ENCODE peak calls at places on chromosome 3, in four cellular contexts. L, T, B and X are unnamed samples.

GRCh38 chr3:190892328-190893011 is 30.0 kb upstream of the GMNC start:
- DNase-seq in B (no peak), T (no peak), L (no peak), X (no peak)

GRCh38 chr3:101124125-101124524 is 130.9 kb upstream of the ABI3BP start:
- DNase-seq in T (no peak), B (no peak), L (no peak), X (no peak)

GRCh38 chr3:155093261-155093660 is 13.1 kb downstream of the MME start:
- DNase-seq in B (no peak), T (no peak), L (no peak), X (no peak)

GRCh38 chr3:481680-482079 is 285.1 kb downstream of the CHL1 start:
- DNase-seq in T (no peak), L (no peak), B (no peak), X (no peak)

GRCh38 chr3:78337801-78338211 is 1297.9 kb downstream of the ROBO2 start:
- DNase-seq in T (no peak), B (no peak), L (no peak), X (no peak)

GRCh38 chr3:42387802-42388651 is 22.4 kb downstream of the LYZL4 start:
- DNase-seq in T (no peak), L (no peak), B (no peak), X (no peak)

GRCh38 chr3:188007897-188008296 is 146.1 kb upstream of the LPP start:
- DNase-seq in B (no peak), T (no peak), L (no peak), X (no peak)

GRCh38 chr3:78765671-78766485 is 1001.9 kb downstream of the ROBO1 start:
- DNase-seq in L (no peak), B (no peak), T (no peak), X (no peak)

GRCh38 chr3:57582470-57583168 is 14.5 kb downstream of the ARF4 start:
- DNase-seq in T (no peak), L (no peak), B (no peak), X (peak)

GRCh38 chr3:119796368-119796767 is 14.5 kb downstream of the NR1I2 start:
- DNase-seq in B (no peak), L (no peak), T (no peak), X (no peak)

GRCh38 chr3:155960060-155960459 is 89.6 kb downstream of the GMPS start:
- DNase-seq in B (no peak), T (no peak), L (no peak), X (no peak)

GRCh38 chr3:136984837-136985236 is 27.1 kb downstream of the IL20RB start:
- DNase-seq in T (no peak), B (no peak), L (no peak), X (no peak)

GRCh38 chr3:30886888-30887287 is 7.6 kb downstream of the GADL1 start:
- DNase-seq in T (no peak), L (no peak), B (no peak), X (no peak)

GRCh38 chr3:61343543-61343942 is 92.3 kb upstream of the FHIT start:
- DNase-seq in T (no peak), L (no peak), B (no peak), X (no peak)

GRCh38 chr3:13892304-13892703 is 12.4 kb upstream of the WNT7A start:
- DNase-seq in B (no peak), T (no peak), L (no peak), X (no peak)

GRCh38 chr3:13894812-13895154 is 14.9 kb upstream of the WNT7A start:
- DNase-seq in T (no peak), B (no peak), L (no peak), X (no peak)

GRCh38 chr3:13894096-13894811 is 14.4 kb upstream of the WNT7A start:
- DNase-seq in L (no peak), T (no peak), B (no peak), X (no peak)

GRCh38 chr3:13896473-13897154 is 16.7 kb upstream of the WNT7A start:
- DNase-seq in T (no peak), L (peak), B (peak), X (peak)

DNA sequence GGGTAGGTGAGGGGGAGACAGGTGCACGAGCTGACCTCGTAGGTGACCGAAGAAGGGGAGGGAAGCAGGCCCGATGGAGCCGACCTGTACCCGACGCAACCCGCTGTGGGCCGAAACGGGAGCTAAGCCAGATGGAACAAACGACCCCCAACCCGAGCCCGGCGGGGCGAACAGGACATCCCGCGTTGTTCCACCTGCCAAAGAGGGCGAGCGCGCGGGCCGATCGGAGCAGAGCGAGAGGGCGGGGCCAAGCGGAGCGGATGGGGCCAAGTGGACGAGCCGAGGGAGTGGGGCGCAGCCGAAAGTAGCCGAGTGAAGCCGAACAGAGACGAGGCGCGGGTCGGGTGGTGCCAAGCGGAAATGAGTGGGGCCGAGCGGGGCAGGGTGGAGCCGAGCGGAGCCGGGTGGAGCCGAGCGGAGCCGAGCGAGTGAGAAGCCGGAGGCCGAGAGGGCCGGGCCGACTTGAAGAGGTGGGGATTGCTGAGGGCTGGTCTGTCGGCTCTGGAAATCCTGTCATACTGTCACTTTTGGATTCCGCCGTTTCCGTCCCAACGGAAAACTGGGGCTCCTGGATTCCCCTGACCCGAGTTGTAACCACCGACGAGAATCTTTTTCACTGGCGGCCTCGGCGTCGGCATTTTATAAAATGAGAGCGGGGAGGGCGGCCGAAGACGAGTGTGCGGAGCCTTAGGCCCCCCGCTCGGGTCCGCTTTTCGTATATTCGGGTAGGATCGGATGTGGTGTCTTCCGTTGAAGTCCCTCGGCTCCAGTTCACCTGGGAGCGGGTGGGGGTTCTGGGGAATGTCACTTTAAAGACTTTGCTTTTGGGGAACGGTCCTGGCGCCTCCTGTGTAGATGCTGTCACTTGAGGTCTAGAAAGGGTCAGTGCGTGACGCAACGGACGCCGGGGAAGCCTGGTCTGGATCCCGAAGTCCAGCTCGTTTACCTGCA is 15.6 kb upstream of the WNT7A start:
- DNase-seq in T (peak), B (peak), L (peak), X (peak)
- TF ChIP-seq POLR2A in T (peak), B (no peak), L (no peak), X (no peak)

GRCh38 chr3:123961508-123961856 is 453 bp upstream of the CCDC14 start:
- DNase-seq in L (no peak), T (no peak), B (no peak), X (no peak)

DNA sequence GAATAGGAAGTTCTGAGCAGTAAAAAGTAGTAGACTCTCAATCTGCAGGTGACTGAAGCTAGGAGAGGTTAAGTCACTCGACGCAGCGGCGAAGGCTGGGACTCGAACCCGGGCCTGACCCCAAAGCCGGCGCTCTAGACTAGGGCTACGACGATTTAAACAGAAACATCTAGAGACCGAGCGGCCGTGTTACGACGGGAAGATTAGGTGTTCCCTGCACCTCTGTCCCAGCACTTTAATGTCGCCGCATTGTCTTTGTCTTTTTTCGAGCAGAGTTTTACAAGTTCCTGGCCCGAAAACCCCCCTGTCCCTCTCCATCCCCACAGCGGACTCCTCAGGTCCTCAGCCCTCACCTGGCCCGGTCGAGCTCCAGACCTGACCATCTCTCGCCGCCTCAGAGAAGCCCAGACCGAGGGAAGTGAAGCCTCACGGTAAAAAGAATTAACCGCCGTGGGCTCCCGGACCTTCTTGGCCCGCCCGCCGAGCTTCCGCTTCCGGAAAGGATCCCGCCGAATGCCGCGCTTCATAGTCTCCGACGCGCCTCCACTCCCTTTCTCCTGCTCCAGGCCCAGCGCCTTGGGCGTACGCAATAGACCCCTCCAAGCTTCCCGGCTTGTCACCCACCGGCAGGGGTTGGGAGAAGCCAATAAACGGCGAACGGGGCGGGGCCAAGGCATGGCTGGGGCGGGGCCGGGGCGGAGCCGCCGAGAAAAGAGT is at the start of gene CCDC14:
- DNase-seq in L (peak), B (peak), T (peak), X (peak)
- TF ChIP-seq POLR2A in L (peak), B (peak), T (peak), X (peak)

GRCh38 chr3:49689046-49689886 is at the start of the genes MST1 and RNF123:
- DNase-seq in B (peak), L (peak), T (no peak), X (no peak)
- TF ChIP-seq POLR2A in B (no peak), L (peak), T (no peak), X (peak)

DNA sequence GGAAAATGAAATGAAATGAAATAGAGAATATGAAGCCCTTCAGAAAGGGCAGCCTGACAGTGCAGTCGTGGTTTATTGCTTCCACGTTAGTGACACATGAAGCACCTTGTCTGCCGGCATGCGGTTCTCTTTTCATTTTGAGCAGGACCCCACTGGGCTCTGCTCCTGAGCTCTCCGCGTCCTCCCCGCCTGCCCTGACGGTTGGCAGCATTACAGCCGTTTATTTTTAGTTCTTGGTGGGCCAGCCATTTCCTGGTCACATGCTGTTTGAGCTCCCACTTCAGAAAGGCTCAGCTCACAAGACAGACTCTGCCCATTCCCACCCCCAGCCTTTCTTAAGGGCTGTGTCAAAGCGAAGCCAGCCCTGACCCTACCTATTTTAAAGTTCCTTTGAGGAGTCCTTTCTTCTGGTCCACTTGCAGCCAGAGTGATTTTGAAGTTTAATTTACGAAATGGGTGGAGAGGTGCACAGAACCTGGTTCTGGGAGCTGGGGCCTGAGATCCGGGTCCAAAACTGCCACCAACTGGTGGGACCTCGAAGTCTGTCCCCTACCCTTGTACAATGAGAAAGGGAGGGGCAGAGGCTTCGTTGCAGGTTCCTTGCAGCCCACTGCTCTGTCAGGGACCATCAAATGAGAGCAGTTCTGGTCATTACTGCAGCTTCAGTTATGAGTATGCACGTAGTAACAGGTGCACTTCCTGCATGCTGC is 60.1 kb downstream of the MGLL start:
- DNase-seq in B (peak), T (no peak), L (no peak), X (no peak)
- TF ChIP-seq POLR2A in B (no peak), T (no peak), L (no peak), X (no peak)